ENCODE peak calls at places on chromosomes 6 and 20, in seven cellular contexts. U is esophagus squamous epithelium, O is psoas muscle, T is lung, W is PC-3, M is lower lobe of right lung, K is SK-N-SH. H is an unnamed sample. For H3K4me1, the result is how much of the 10 kb centered on the place peaks cover.

GRCh38 chr6:104161960-104162669 is 697.6 kb downstream of the HACE1 start:
- DNase-seq in O (peak), K (no peak), W (peak), M (no peak), T (no peak), U (no peak), H (no peak)

GRCh38 chr6:144007779-144008500 is at the start of gene PLAGL1:
- DNase-seq in W (peak), O (peak), U (no peak), T (peak), K (peak), M (peak), H (no peak)

GRCh38 chr20:61902213-61902869 is 163.3 kb downstream of the TAF4 start:
- DNase-seq in K (no peak), T (no peak), W (no peak), U (no peak), O (peak), M (no peak), H (no peak)

GRCh38 chr6:30685977-30686907 is at the start of gene PPP1R18:
- DNase-seq in K (peak), W (peak), O (peak), M (peak), T (peak), U (peak), H (no peak)

GRCh38 chr20:16637814-16638213 is 64.6 kb upstream of the KIF16B start:
- DNase-seq in U (no peak), T (no peak), W (no peak), M (no peak), O (no peak), K (no peak), H (no peak)

GRCh38 chr20:53834749-53835148 is 235.6 kb downstream of the BCAS1 start:
- DNase-seq in W (no peak), U (no peak), K (no peak), M (no peak), T (no peak), O (no peak), H (no peak)

GRCh38 chr20:61732511-61733210 is 333.0 kb downstream of the TAF4 start:
- DNase-seq in M (peak), U (no peak), T (no peak), W (no peak), K (no peak), O (peak), H (no peak)

GRCh38 chr20:878511-879307 is 37.4 kb downstream of the ANGPT4 start:
- DNase-seq in M (no peak), T (no peak), O (no peak), W (peak), K (no peak), U (no peak), H (no peak)

GRCh38 chr20:63223121-63223825 is 7.3 kb upstream of the YTHDF1 start:
- DNase-seq in U (no peak), T (no peak), W (peak), O (no peak), M (peak), K (peak), H (no peak)

GRCh38 chr6:56104591-56104990 is 142.8 kb downstream of the COL21A1 start:
- DNase-seq in M (no peak), O (no peak), T (no peak), K (no peak), W (no peak), U (no peak), H (no peak)

GRCh38 chr6:125444234-125444949 is 142.6 kb upstream of the HDDC2 start:
- DNase-seq in K (no peak), W (no peak), T (no peak), M (no peak), U (no peak), O (peak), H (no peak)

GRCh38 chr6:39218868-39219567 is 10.3 kb downstream of the KCNK5 start:
- DNase-seq in K (no peak), U (no peak), W (no peak), O (no peak), T (no peak), M (no peak), H (no peak)

GRCh38 chr20:36629719-36630340 is 16.2 kb downstream of the SLA2 start:
- DNase-seq in K (no peak), O (no peak), W (no peak), M (no peak), T (no peak), U (no peak), H (no peak)

GRCh38 chr6:154157082-154157481 is 118.0 kb downstream of the OPRM1 start:
- DNase-seq in O (no peak), W (no peak), T (no peak), K (no peak), U (no peak), M (no peak), H (no peak)

GRCh38 chr6:122726649-122727048 is 52.9 kb upstream of the FABP7 start:
- DNase-seq in U (no peak), K (peak), T (no peak), M (no peak), O (no peak), W (peak), H (no peak)

GRCh38 chr20:2206957-2207769 is 88.6 kb upstream of the TGM3 start:
- DNase-seq in W (peak), O (peak), K (peak), M (peak), T (peak), U (no peak), H (no peak)

GRCh38 chr6:65557224-65557623 is 149.8 kb downstream of the EYS start:
- DNase-seq in U (no peak), M (no peak), T (no peak), W (no peak), O (no peak), K (no peak), H (no peak)

GRCh38 chr6:148438593-148438992 is 96.0 kb downstream of the SASH1 start:
- DNase-seq in T (no peak), W (no peak), U (no peak), M (no peak), O (no peak), K (no peak), H (no peak)

GRCh38 chr20:50969416-50969815 is 10.8 kb downstream of the MOCS3 start:
- DNase-seq in U (no peak), W (no peak), M (no peak), K (no peak), O (no peak), T (no peak), H (no peak)

GRCh38 chr6:56259682-56260081 is 12.3 kb upstream of the COL21A1 start:
- DNase-seq in O (no peak), K (no peak), T (no peak), U (no peak), M (no peak), W (peak), H (no peak)

GRCh38 chr6:37324131-37325033 is 29.4 kb upstream of the RNF8 start:
- DNase-seq in W (peak), U (no peak), K (no peak), O (no peak), M (no peak), T (no peak), H (no peak)

GRCh38 chr6:135187372-135187771 is 6.3 kb downstream of the MYB start:
- DNase-seq in U (no peak), T (no peak), K (no peak), M (no peak), O (no peak), W (no peak), H (no peak)
- H3K4me1 ChIP-seq in U (under half), T (under half), K (under half), M (under half), O (under half), W (under half), H (under half)

GRCh38 chr6:7787137-7787575 is 61.3 kb downstream of the BMP6 start:
- DNase-seq in U (no peak), T (peak), W (no peak), O (no peak), K (no peak), M (no peak), H (no peak)
- H3K4me3 ChIP-seq in U (no peak), T (no peak), W (no peak), O (no peak), K (no peak), M (no peak), H (no peak)

DNA sequence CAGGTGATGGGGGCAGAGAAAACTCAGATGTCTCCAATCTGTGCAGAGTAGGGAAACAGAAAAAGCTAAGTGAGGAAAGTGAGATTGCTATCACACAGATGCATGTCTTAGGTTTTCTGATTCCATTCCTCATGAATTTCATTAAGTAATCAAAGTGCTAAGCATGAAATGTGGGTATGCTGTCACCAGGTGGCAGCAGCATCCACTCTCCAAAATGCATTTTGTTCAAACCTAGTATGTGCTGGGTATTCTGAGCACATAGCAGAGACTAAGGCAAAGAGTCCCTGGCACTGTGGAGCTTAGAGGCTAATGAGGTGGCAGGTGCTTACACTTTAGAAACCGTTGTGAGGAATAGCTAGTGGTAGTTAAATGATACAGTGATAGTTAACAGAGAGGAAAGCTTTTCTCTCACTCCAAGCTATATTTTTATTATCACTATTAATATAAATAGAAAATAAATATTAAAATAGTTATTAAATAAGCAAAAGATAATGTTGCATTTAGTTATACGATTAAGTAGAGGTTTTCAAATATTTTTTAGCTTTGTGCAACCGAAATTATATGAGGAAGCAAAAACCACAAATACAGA is 179.5 kb downstream of the CDH26 start:
- DNase-seq in U (no peak), K (no peak), T (no peak), W (peak), O (no peak), M (no peak), H (no peak)
- TF ChIP-seq CTCF in U (no peak), K (no peak), T (no peak), W (peak), O (peak), M (peak), H (no peak)

GRCh38 chr6:32110632-32111031 is 1.5 kb upstream of the TNXB start:
- DNase-seq in M (no peak), O (no peak), K (no peak), T (no peak), U (no peak), W (no peak), H (peak)
- H3K4me1 ChIP-seq in M (half or more), O (under half), K (under half), T (under half), U (under half), W (under half), H (half or more)